ENCODE peak calls at places on chromosome 12, in nine cellular contexts. S is coronary artery, P is body of pancreas, Q is lung, M is DND-41, D is thyroid gland, Z is breast epithelium, A is uterus, X is cardiac muscle cell. N is an unnamed sample.

GRCh38 chr12:49369723-49370145 is 2.5 kb downstream of the SPATS2 start:
- DNase-seq in S (no peak), P (peak), Q (no peak), M (peak), D (peak), Z (no peak), A (no peak), X (peak), N (no peak)

GRCh38 chr12:93879476-93880376 is 202.6 kb downstream of the CRADD start:
- DNase-seq in S (no peak), P (no peak), Q (peak), M (no peak), D (no peak), Z (no peak), A (no peak), X (no peak), N (peak)

GRCh38 chr12:3152013-3152412 is 74.8 kb downstream of the TSPAN9 start:
- DNase-seq in S (peak), P (no peak), Q (no peak), M (no peak), D (peak), Z (no peak), A (no peak), X (no peak), N (no peak)

GRCh38 chr12:117587646-117588287 is 226.3 kb upstream of the NOS1 start:
- DNase-seq in S (no peak), P (peak), Q (peak), M (peak), D (peak), Z (peak), A (no peak), X (peak), N (no peak)

GRCh38 chr12:30268036-30268435 is 427.6 kb downstream of the IPO8 start:
- DNase-seq in S (no peak), P (no peak), Q (no peak), M (no peak), D (no peak), Z (no peak), A (no peak), X (no peak), N (no peak)

GRCh38 chr12:110179291-110179690 is 55.1 kb downstream of the IFT81 start:
- DNase-seq in S (no peak), P (no peak), Q (no peak), M (no peak), D (no peak), Z (no peak), A (no peak), X (no peak), N (no peak)

GRCh38 chr12:132140918-132141841 is 2.9 kb downstream of the DDX51 start:
- DNase-seq in S (no peak), P (no peak), Q (no peak), M (no peak), D (no peak), Z (no peak), A (peak), X (no peak), N (no peak)

GRCh38 chr12:46386877-46387629 is 14.5 kb upstream of the SLC38A2 start:
- DNase-seq in S (no peak), P (no peak), Q (no peak), M (no peak), D (peak), Z (no peak), A (peak), X (no peak), N (no peak)

GRCh38 chr12:69091447-69092022 is 147.8 kb upstream of the CPSF6 start:
- DNase-seq in S (no peak), P (no peak), Q (no peak), M (no peak), D (no peak), Z (no peak), A (no peak), X (no peak), N (no peak)

GRCh38 chr12:124867389-124867930 is 3.8 kb upstream of the SCARB1 start:
- DNase-seq in S (no peak), P (no peak), Q (no peak), M (no peak), D (no peak), Z (no peak), A (no peak), X (no peak), N (peak)

GRCh38 chr12:69252033-69252432 is 12.7 kb downstream of the CPSF6 start:
- DNase-seq in S (no peak), P (no peak), Q (no peak), M (no peak), D (no peak), Z (no peak), A (no peak), X (no peak), N (no peak)

GRCh38 chr12:73301530-73301929 is 1029.4 kb downstream of the TRHDE start:
- DNase-seq in S (no peak), P (no peak), Q (no peak), M (no peak), D (no peak), Z (no peak), A (no peak), X (no peak), N (no peak)

GRCh38 chr12:11812558-11813421 is 163.3 kb downstream of the ETV6 start:
- DNase-seq in S (no peak), P (no peak), Q (no peak), M (peak), D (peak), Z (no peak), A (no peak), X (peak), N (no peak)

GRCh38 chr12:109930028-109930800 is 30.1 kb downstream of the TCHP start:
- DNase-seq in S (no peak), P (peak), Q (no peak), M (no peak), D (no peak), Z (no peak), A (no peak), X (no peak), N (no peak)

GRCh38 chr12:27455589-27455988 is 9.1 kb downstream of the SMCO2 start:
- DNase-seq in S (no peak), P (no peak), Q (no peak), M (no peak), D (no peak), Z (no peak), A (no peak), X (no peak), N (no peak)

GRCh38 chr12:113208041-113208934 is 13.0 kb upstream of the TPCN1 start:
- DNase-seq in S (no peak), P (no peak), Q (no peak), M (peak), D (no peak), Z (no peak), A (no peak), X (no peak), N (no peak)

GRCh38 chr12:11652351-11653040 is 3.0 kb downstream of the ETV6 start:
- DNase-seq in S (no peak), P (no peak), Q (no peak), M (peak), D (peak), Z (no peak), A (peak), X (no peak), N (no peak)

GRCh38 chr12:4145990-4146859 is 127.3 kb upstream of the CCND2 start:
- DNase-seq in S (peak), P (no peak), Q (no peak), M (no peak), D (no peak), Z (no peak), A (no peak), X (no peak), N (no peak)

GRCh38 chr12:76764856-76765255 is 941 bp downstream of the ZDHHC17 start:
- DNase-seq in S (no peak), P (no peak), Q (no peak), M (peak), D (no peak), Z (no peak), A (no peak), X (peak), N (no peak)

GRCh38 chr12:26036877-26037276 is 78.4 kb downstream of the RASSF8 start:
- DNase-seq in S (no peak), P (no peak), Q (no peak), M (no peak), D (no peak), Z (no peak), A (no peak), X (no peak), N (no peak)

GRCh38 chr12:38823314-38823713 is 82.1 kb downstream of the CPNE8 start:
- DNase-seq in S (no peak), P (no peak), Q (no peak), M (no peak), D (no peak), Z (no peak), A (no peak), X (no peak), N (no peak)

GRCh38 chr12:124496584-124496983 is 70.8 kb downstream of the NCOR2 start:
- DNase-seq in S (no peak), P (no peak), Q (no peak), M (no peak), D (no peak), Z (no peak), A (no peak), X (no peak), N (no peak)

GRCh38 chr12:29110506-29111442 is 38.3 kb upstream of the FAR2 start:
- DNase-seq in S (no peak), P (no peak), Q (no peak), M (no peak), D (no peak), Z (no peak), A (no peak), X (no peak), N (no peak)

GRCh38 chr12:124967016-124967739 is 21.8 kb downstream of the DHX37 start:
- DNase-seq in S (peak), P (no peak), Q (no peak), M (no peak), D (no peak), Z (no peak), A (no peak), X (no peak), N (no peak)

GRCh38 chr12:16184691-16185090 is 92.8 kb downstream of the SLC15A5 start:
- DNase-seq in S (no peak), P (no peak), Q (no peak), M (no peak), D (no peak), Z (no peak), A (no peak), X (peak), N (no peak)

GRCh38 chr12:114355389-114356088 is 50.4 kb downstream of the TBX5 start:
- DNase-seq in S (no peak), P (no peak), Q (no peak), M (peak), D (no peak), Z (no peak), A (no peak), X (no peak), N (no peak)

GRCh38 chr12:126747530-126748149 is 1519.3 kb upstream of the TMEM132C start:
- DNase-seq in S (no peak), P (peak), Q (peak), M (peak), D (peak), Z (no peak), A (no peak), X (peak), N (no peak)

GRCh38 chr12:116590561-116590960 is 31.4 kb downstream of the MAP1LC3B2 start:
- DNase-seq in S (no peak), P (no peak), Q (no peak), M (no peak), D (no peak), Z (no peak), A (no peak), X (no peak), N (no peak)

DNA sequence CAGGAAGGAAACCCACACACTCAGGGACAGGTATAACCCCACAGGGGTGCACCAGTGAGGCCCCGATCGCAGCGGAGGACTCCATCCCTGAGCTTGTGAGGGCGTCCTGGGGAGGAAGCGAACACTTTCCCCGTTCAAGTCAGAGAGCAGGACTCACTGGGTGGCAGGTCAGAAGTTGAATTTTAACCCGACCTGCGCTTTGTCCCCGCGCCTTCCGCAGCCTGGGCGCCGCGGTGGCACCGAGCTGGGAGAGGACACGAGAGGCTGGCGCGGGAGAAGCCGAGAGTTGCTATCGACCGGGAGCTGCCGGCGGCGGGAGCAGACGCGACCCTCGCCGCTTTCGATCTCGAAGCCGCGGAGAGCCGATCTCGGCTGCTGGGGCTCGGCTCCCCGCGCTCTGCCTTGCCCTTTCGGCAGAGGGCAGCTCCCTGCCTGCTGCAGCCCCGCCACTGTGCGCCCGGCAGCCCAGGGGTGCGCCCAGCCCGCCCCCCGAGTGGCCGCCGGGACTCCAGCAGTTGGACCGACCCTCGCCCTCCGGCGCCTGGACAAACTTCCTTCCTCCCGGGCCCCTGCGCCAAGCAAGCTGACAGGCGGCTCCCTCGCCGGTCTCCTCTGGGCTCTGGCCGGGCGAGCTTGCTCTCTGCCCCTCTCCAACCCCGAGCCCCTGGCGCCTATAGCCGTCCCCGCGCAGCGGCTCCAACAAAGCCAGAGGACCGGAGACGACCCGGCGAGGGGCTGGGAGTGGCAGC is 918 bp downstream of the LIN7A start:
- DNase-seq in S (peak), P (peak), Q (peak), M (no peak), D (peak), Z (no peak), A (peak), X (peak), N (no peak)
- TF ChIP-seq CTCF in S (no peak), P (no peak), Q (no peak), M (no peak), D (no peak), Z (no peak), A (no peak), X (no peak), N (no peak)

DNA sequence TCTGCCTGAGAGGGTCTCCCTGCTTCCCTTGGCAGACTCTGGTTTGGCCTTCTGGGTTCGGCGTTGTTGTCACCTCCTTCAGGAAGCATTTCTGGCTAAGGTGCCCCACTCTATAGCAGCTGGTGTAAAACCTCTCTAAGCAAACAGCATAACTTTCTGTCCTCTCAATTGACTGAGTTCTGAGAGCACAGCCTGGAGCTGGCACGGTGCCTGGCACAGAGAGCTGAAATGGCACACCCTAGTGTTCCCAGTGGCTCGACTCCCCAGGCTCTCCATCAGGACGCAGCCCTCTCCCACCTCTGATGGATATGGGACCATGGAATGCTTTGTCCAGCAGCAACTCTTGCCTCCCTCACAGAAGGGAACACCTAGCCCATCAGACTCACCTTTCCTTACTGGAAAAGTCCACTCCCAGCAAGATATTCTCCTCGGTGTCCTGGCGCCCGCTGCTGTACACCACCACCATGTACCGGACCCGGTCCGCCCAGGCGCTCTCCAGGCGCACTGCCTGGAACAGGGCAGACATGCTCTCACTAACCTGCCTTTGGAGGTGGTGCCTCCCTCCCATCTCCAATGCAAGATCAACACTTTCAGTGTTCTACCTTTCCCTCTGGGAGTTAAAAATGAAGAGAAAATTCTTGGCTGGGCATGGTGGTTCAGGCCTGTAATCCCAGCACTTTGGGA is 40.6 kb downstream of the SSH1 start:
- DNase-seq in S (no peak), P (no peak), Q (no peak), M (no peak), D (peak), Z (no peak), A (no peak), X (no peak), N (no peak)
- H3K27ac ChIP-seq in S (no peak), P (no peak), Q (peak), M (no peak), D (peak), Z (no peak), A (no peak), X (no peak), N (peak)

DNA sequence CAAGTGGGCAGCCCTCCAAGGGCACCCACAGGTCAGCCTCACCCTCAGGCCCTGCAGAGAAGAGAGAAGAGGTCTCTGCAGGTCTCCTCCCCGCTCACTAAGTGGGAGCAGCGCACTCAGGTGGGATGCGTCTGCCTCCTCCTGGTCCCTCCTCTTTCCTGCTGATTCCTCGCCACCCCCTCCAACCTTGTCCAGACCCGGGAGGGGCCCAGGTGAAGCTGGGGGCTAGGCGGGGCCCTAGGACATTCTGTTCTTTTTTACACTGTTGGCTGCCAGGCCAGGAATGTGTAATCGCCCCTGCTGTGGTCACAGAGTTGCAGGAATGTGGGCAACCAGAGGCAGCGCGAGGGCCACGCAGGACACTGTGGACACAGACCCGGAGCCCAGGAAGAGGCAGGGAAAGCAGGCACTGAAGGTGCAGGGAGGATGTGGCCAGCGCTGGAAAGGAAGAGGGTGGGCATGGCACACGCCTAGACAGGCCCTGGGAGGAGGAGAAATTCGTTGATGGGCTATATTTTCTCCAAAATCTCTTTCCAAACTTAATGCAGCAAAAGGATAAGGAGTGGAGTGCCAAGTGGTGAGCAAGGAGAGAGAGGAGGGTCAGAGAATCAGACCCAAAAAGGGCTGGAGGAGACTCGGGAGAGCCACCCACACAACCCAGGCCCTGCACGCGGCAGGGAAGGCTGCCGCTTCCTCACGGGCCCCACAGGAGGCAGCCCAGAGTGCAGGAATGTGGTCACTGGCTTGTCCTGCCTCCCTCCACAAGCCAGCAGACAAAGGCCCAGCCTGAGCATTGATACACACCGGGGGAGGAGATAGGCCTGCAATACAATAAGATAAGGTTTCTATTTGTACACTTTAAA is 947 bp upstream of the SCNN1A start:
- DNase-seq in S (no peak), P (peak), Q (peak), M (no peak), D (peak), Z (peak), A (peak), X (peak), N (no peak)
- H3K4me3 ChIP-seq in S (peak), P (no peak), Q (no peak), M (no peak), D (no peak), Z (no peak), A (no peak), X (no peak), N (no peak)

DNA sequence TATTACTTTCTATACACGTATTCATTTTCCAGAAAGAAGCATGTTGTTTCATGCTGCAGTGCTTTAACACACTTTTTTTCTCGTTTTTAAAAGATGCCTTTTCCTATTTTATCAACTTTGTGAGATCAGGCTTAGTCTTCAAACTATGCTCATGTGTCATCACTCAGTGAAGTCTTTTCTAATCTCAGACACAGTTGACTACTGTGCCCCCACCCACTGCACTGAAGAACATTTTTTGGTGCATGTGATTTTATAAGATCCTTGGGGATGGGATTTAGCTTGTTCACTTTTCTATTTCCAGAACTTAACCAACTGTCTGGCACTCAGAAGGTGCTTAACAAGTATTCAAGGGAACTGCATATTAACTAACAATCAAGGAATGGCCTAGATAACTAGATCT is 85.5 kb downstream of the CDK17 start:
- DNase-seq in S (no peak), P (no peak), Q (no peak), M (no peak), D (no peak), Z (no peak), A (no peak), X (no peak), N (no peak)
- TF ChIP-seq CTCF in S (no peak), P (no peak), Q (no peak), M (no peak), D (no peak), Z (no peak), A (no peak), X (no peak), N (no peak)

GRCh38 chr12:59040651-59041050 is 120.3 kb upstream of the LRIG3 start:
- DNase-seq in S (no peak), P (no peak), Q (no peak), M (no peak), D (no peak), Z (no peak), A (no peak), X (no peak), N (peak)

GRCh38 chr12:59039005-59039404 is 118.7 kb upstream of the LRIG3 start:
- DNase-seq in S (no peak), P (no peak), Q (no peak), M (no peak), D (no peak), Z (no peak), A (no peak), X (no peak), N (no peak)

GRCh38 chr12:59041241-59042121 is 121.2 kb upstream of the LRIG3 start:
- DNase-seq in S (no peak), P (no peak), Q (no peak), M (no peak), D (no peak), Z (no peak), A (no peak), X (no peak), N (peak)

GRCh38 chr12:59036973-59037807 is 116.9 kb upstream of the LRIG3 start:
- DNase-seq in S (no peak), P (no peak), Q (no peak), M (no peak), D (no peak), Z (no peak), A (no peak), X (no peak), N (no peak)

DNA sequence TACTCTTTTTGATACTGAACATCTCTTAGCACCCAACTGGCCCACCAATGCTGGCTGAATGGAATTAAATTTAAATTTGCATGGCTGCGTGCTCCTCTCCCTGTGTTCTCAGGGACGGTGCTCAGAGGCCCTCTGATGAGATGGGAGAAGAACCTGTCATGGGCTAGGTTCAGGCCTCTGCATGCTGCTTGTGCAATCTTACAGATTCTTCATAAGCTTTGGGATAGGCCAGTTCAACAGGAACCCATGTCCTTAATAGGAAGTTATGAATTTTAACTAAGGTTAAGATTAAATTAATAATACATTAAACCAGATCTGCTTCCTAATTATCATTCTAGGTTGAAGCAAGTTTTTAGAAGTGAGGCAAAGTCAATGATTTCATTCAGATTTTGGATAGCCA is 119.7 kb upstream of the LRIG3 start:
- DNase-seq in S (no peak), P (no peak), Q (no peak), M (no peak), D (no peak), Z (no peak), A (no peak), X (no peak), N (no peak)
- H3K27ac ChIP-seq in S (no peak), P (no peak), Q (no peak), M (no peak), D (no peak), Z (peak), A (no peak), X (no peak), N (peak)